ENCODE peak calls at places on chromosomes 1 and 21, in ten cellular contexts. One of them, this sample, is unnamed.

GRCh38 chr1:64523938-64524337 is 54.0 kb downstream of the CACHD1 start:
- DNase-seq in omental fat pad: no peak
- DNase-seq in head of caudate nucleus: no peak
- DNase-seq in occipital lobe: no peak
- DNase-seq in GM20000: no peak
- DNase-seq in heart right ventricle: no peak
- DNase-seq in NCI-H1092: no peak
- DNase-seq in breast epithelium: no peak
- DNase-seq in stimulated activated CD8-positive, alpha-beta memory T cell treated with anti-CD3 and anti-CD28 coated beads, Interleukin-7, amount 100 ng/mL, for 4 hours: no peak
- DNase-seq in adrenal gland: no peak
- DNase-seq in this sample: no peak

GRCh38 chr1:15214507-15214906 is 32.5 kb upstream of the FHAD1 start:
- DNase-seq in omental fat pad: no peak
- DNase-seq in head of caudate nucleus: no peak
- DNase-seq in occipital lobe: no peak
- DNase-seq in GM20000: no peak
- DNase-seq in heart right ventricle: peak
- DNase-seq in NCI-H1092: no peak
- DNase-seq in breast epithelium: no peak
- DNase-seq in stimulated activated CD8-positive, alpha-beta memory T cell treated with anti-CD3 and anti-CD28 coated beads, Interleukin-7, amount 100 ng/mL, for 4 hours: no peak
- DNase-seq in adrenal gland: peak
- DNase-seq in this sample: no peak

GRCh38 chr1:171188388-171189266 is 3.5 kb downstream of the FMO2 start:
- DNase-seq in omental fat pad: peak
- DNase-seq in head of caudate nucleus: peak
- DNase-seq in occipital lobe: no peak
- DNase-seq in GM20000: peak
- DNase-seq in heart right ventricle: no peak
- DNase-seq in NCI-H1092: peak
- DNase-seq in breast epithelium: peak
- DNase-seq in stimulated activated CD8-positive, alpha-beta memory T cell treated with anti-CD3 and anti-CD28 coated beads, Interleukin-7, amount 100 ng/mL, for 4 hours: no peak
- DNase-seq in adrenal gland: peak
- DNase-seq in this sample: peak

GRCh38 chr1:208047975-208048374 is 137.1 kb upstream of the CD34 start:
- DNase-seq in omental fat pad: no peak
- DNase-seq in head of caudate nucleus: no peak
- DNase-seq in occipital lobe: no peak
- DNase-seq in GM20000: no peak
- DNase-seq in heart right ventricle: peak
- DNase-seq in NCI-H1092: no peak
- DNase-seq in breast epithelium: peak
- DNase-seq in stimulated activated CD8-positive, alpha-beta memory T cell treated with anti-CD3 and anti-CD28 coated beads, Interleukin-7, amount 100 ng/mL, for 4 hours: no peak
- DNase-seq in adrenal gland: no peak
- DNase-seq in this sample: no peak

GRCh38 chr1:2803086-2803930 is 1.8 kb upstream of the TTC34 start:
- DNase-seq in omental fat pad: no peak
- DNase-seq in head of caudate nucleus: no peak
- DNase-seq in occipital lobe: no peak
- DNase-seq in GM20000: no peak
- DNase-seq in heart right ventricle: peak
- DNase-seq in NCI-H1092: no peak
- DNase-seq in breast epithelium: no peak
- DNase-seq in stimulated activated CD8-positive, alpha-beta memory T cell treated with anti-CD3 and anti-CD28 coated beads, Interleukin-7, amount 100 ng/mL, for 4 hours: no peak
- DNase-seq in adrenal gland: no peak
- DNase-seq in this sample: no peak

GRCh38 chr1:85088408-85088784 is 40.1 kb upstream of the MCOLN3 start:
- DNase-seq in omental fat pad: no peak
- DNase-seq in head of caudate nucleus: no peak
- DNase-seq in occipital lobe: no peak
- DNase-seq in GM20000: no peak
- DNase-seq in heart right ventricle: no peak
- DNase-seq in NCI-H1092: no peak
- DNase-seq in breast epithelium: no peak
- DNase-seq in stimulated activated CD8-positive, alpha-beta memory T cell treated with anti-CD3 and anti-CD28 coated beads, Interleukin-7, amount 100 ng/mL, for 4 hours: no peak
- DNase-seq in adrenal gland: no peak
- DNase-seq in this sample: no peak

GRCh38 chr1:202811296-202812175 is 782 bp downstream of the PCAT6 start:
- DNase-seq in omental fat pad: no peak
- DNase-seq in head of caudate nucleus: no peak
- DNase-seq in occipital lobe: peak
- DNase-seq in GM20000: peak
- DNase-seq in heart right ventricle: peak
- DNase-seq in NCI-H1092: no peak
- DNase-seq in breast epithelium: peak
- DNase-seq in stimulated activated CD8-positive, alpha-beta memory T cell treated with anti-CD3 and anti-CD28 coated beads, Interleukin-7, amount 100 ng/mL, for 4 hours: no peak
- DNase-seq in adrenal gland: peak
- DNase-seq in this sample: no peak

GRCh38 chr1:44788120-44788860 is at the start of gene BEST4:
- DNase-seq in omental fat pad: no peak
- DNase-seq in head of caudate nucleus: no peak
- DNase-seq in occipital lobe: no peak
- DNase-seq in GM20000: no peak
- DNase-seq in heart right ventricle: no peak
- DNase-seq in NCI-H1092: no peak
- DNase-seq in breast epithelium: no peak
- DNase-seq in stimulated activated CD8-positive, alpha-beta memory T cell treated with anti-CD3 and anti-CD28 coated beads, Interleukin-7, amount 100 ng/mL, for 4 hours: no peak
- DNase-seq in adrenal gland: no peak
- DNase-seq in this sample: no peak

GRCh38 chr1:47189844-47190562 is at the start of gene PDZK1IP1:
- DNase-seq in omental fat pad: peak
- DNase-seq in head of caudate nucleus: peak
- DNase-seq in occipital lobe: no peak
- DNase-seq in GM20000: no peak
- DNase-seq in heart right ventricle: peak
- DNase-seq in NCI-H1092: no peak
- DNase-seq in breast epithelium: peak
- DNase-seq in stimulated activated CD8-positive, alpha-beta memory T cell treated with anti-CD3 and anti-CD28 coated beads, Interleukin-7, amount 100 ng/mL, for 4 hours: no peak
- DNase-seq in adrenal gland: peak
- DNase-seq in this sample: no peak

GRCh38 chr21:46660505-46660904 is 25.0 kb downstream of the PRMT2 start:
- DNase-seq in omental fat pad: no peak
- DNase-seq in head of caudate nucleus: no peak
- DNase-seq in occipital lobe: no peak
- DNase-seq in GM20000: no peak
- DNase-seq in heart right ventricle: no peak
- DNase-seq in NCI-H1092: no peak
- DNase-seq in breast epithelium: no peak
- DNase-seq in stimulated activated CD8-positive, alpha-beta memory T cell treated with anti-CD3 and anti-CD28 coated beads, Interleukin-7, amount 100 ng/mL, for 4 hours: no peak
- DNase-seq in adrenal gland: no peak
- DNase-seq in this sample: no peak

GRCh38 chr1:116164056-116164889 is 53.1 kb downstream of the MAB21L3 start:
- DNase-seq in omental fat pad: no peak
- DNase-seq in head of caudate nucleus: peak
- DNase-seq in occipital lobe: peak
- DNase-seq in GM20000: no peak
- DNase-seq in heart right ventricle: peak
- DNase-seq in NCI-H1092: no peak
- DNase-seq in breast epithelium: no peak
- DNase-seq in stimulated activated CD8-positive, alpha-beta memory T cell treated with anti-CD3 and anti-CD28 coated beads, Interleukin-7, amount 100 ng/mL, for 4 hours: no peak
- DNase-seq in adrenal gland: no peak
- DNase-seq in this sample: no peak

GRCh38 chr1:231315887-231316286 is 21.8 kb downstream of the EXOC8 start:
- DNase-seq in omental fat pad: no peak
- DNase-seq in head of caudate nucleus: peak
- DNase-seq in occipital lobe: no peak
- DNase-seq in GM20000: peak
- DNase-seq in heart right ventricle: peak
- DNase-seq in NCI-H1092: peak
- DNase-seq in breast epithelium: no peak
- DNase-seq in stimulated activated CD8-positive, alpha-beta memory T cell treated with anti-CD3 and anti-CD28 coated beads, Interleukin-7, amount 100 ng/mL, for 4 hours: no peak
- DNase-seq in adrenal gland: peak
- DNase-seq in this sample: peak

GRCh38 chr1:201309420-201309819 is 26.1 kb downstream of the PKP1 start:
- DNase-seq in omental fat pad: no peak
- DNase-seq in head of caudate nucleus: peak
- DNase-seq in occipital lobe: peak
- DNase-seq in GM20000: no peak
- DNase-seq in heart right ventricle: peak
- DNase-seq in NCI-H1092: peak
- DNase-seq in breast epithelium: peak
- DNase-seq in stimulated activated CD8-positive, alpha-beta memory T cell treated with anti-CD3 and anti-CD28 coated beads, Interleukin-7, amount 100 ng/mL, for 4 hours: no peak
- DNase-seq in adrenal gland: peak
- DNase-seq in this sample: peak

GRCh38 chr1:169601096-169601881 is 15.0 kb upstream of the F5 start:
- DNase-seq in omental fat pad: no peak
- DNase-seq in head of caudate nucleus: no peak
- DNase-seq in occipital lobe: no peak
- DNase-seq in GM20000: peak
- DNase-seq in heart right ventricle: no peak
- DNase-seq in NCI-H1092: no peak
- DNase-seq in breast epithelium: no peak
- DNase-seq in stimulated activated CD8-positive, alpha-beta memory T cell treated with anti-CD3 and anti-CD28 coated beads, Interleukin-7, amount 100 ng/mL, for 4 hours: no peak
- DNase-seq in adrenal gland: no peak
- DNase-seq in this sample: peak

GRCh38 chr1:14630986-14631385 is 32.5 kb downstream of the KAZN start:
- DNase-seq in omental fat pad: no peak
- DNase-seq in head of caudate nucleus: no peak
- DNase-seq in occipital lobe: no peak
- DNase-seq in GM20000: no peak
- DNase-seq in heart right ventricle: no peak
- DNase-seq in NCI-H1092: no peak
- DNase-seq in breast epithelium: no peak
- DNase-seq in stimulated activated CD8-positive, alpha-beta memory T cell treated with anti-CD3 and anti-CD28 coated beads, Interleukin-7, amount 100 ng/mL, for 4 hours: no peak
- DNase-seq in adrenal gland: no peak
- DNase-seq in this sample: no peak

GRCh38 chr1:36567601-36568341 is 85.1 kb upstream of the CSF3R start:
- DNase-seq in omental fat pad: no peak
- DNase-seq in head of caudate nucleus: no peak
- DNase-seq in occipital lobe: no peak
- DNase-seq in GM20000: no peak
- DNase-seq in heart right ventricle: no peak
- DNase-seq in NCI-H1092: no peak
- DNase-seq in breast epithelium: no peak
- DNase-seq in stimulated activated CD8-positive, alpha-beta memory T cell treated with anti-CD3 and anti-CD28 coated beads, Interleukin-7, amount 100 ng/mL, for 4 hours: no peak
- DNase-seq in adrenal gland: no peak
- DNase-seq in this sample: no peak

GRCh38 chr1:16012590-16013219 is 5.1 kb downstream of the HSPB7 start:
- DNase-seq in omental fat pad: peak
- DNase-seq in head of caudate nucleus: no peak
- DNase-seq in occipital lobe: peak
- DNase-seq in GM20000: peak
- DNase-seq in heart right ventricle: peak
- DNase-seq in NCI-H1092: peak
- DNase-seq in breast epithelium: peak
- DNase-seq in stimulated activated CD8-positive, alpha-beta memory T cell treated with anti-CD3 and anti-CD28 coated beads, Interleukin-7, amount 100 ng/mL, for 4 hours: no peak
- DNase-seq in adrenal gland: peak
- DNase-seq in this sample: peak

GRCh38 chr1:38050397-38051141 is 4.0 kb upstream of the POU3F1 start:
- DNase-seq in omental fat pad: no peak
- DNase-seq in head of caudate nucleus: no peak
- DNase-seq in occipital lobe: no peak
- DNase-seq in GM20000: no peak
- DNase-seq in heart right ventricle: no peak
- DNase-seq in NCI-H1092: no peak
- DNase-seq in breast epithelium: no peak
- DNase-seq in stimulated activated CD8-positive, alpha-beta memory T cell treated with anti-CD3 and anti-CD28 coated beads, Interleukin-7, amount 100 ng/mL, for 4 hours: no peak
- DNase-seq in adrenal gland: no peak
- DNase-seq in this sample: no peak

GRCh38 chr1:70477090-70477489 is 66.0 kb downstream of the CTH start:
- DNase-seq in omental fat pad: no peak
- DNase-seq in head of caudate nucleus: no peak
- DNase-seq in occipital lobe: no peak
- DNase-seq in GM20000: no peak
- DNase-seq in heart right ventricle: no peak
- DNase-seq in NCI-H1092: no peak
- DNase-seq in breast epithelium: no peak
- DNase-seq in stimulated activated CD8-positive, alpha-beta memory T cell treated with anti-CD3 and anti-CD28 coated beads, Interleukin-7, amount 100 ng/mL, for 4 hours: no peak
- DNase-seq in adrenal gland: no peak
- DNase-seq in this sample: no peak

This sample was measured in OCI-LY7.